ENCODE peak calls at places on chromosome X, in ten cellular contexts. B is PC-9, K is mesendoderm, T is AG04450, N is RWPE1, A is GM23338, X is brain microvascular endothelial cell, W is K562, M is sigmoid colon, R is left lung. O is an unnamed sample.

GRCh38 chrX:71053217-71053621 is 14.9 kb downstream of the SNX12 start:
- DNase-seq in W (no peak), B (no peak), X (peak), T (no peak), A (peak), M (no peak), N (no peak), K (peak), R (no peak), O (no peak)

GRCh38 chrX:1537031-1537715 is at the start of gene P2RY8:
- DNase-seq in A (no peak), K (no peak), M (peak), T (no peak), B (peak), R (peak), W (peak), N (no peak), X (peak), O (no peak)

GRCh38 chrX:19592952-19593351 is 77.6 kb upstream of the MAP3K15 start:
- DNase-seq in A (no peak), K (no peak), T (no peak), M (no peak), W (no peak), N (no peak), R (no peak), X (no peak), B (no peak), O (no peak)

GRCh38 chrX:21487832-21488231 is 113.6 kb downstream of the CNKSR2 start:
- DNase-seq in M (no peak), R (no peak), N (no peak), X (peak), A (peak), T (no peak), W (no peak), K (no peak), B (peak), O (peak)

GRCh38 chrX:14026121-14026520 is 3.6 kb downstream of the GEMIN8 start:
- DNase-seq in X (no peak), K (no peak), T (no peak), M (no peak), N (no peak), W (no peak), B (no peak), R (no peak), A (peak), O (no peak)

GRCh38 chrX:11531226-11531625 is 134.5 kb downstream of the ARHGAP6 start:
- DNase-seq in N (no peak), W (peak), R (no peak), T (no peak), X (no peak), B (no peak), M (no peak), A (no peak), K (no peak), O (no peak)

GRCh38 chrX:36087366-36087765 is 167.8 kb downstream of the CFAP47 start:
- DNase-seq in A (no peak), T (no peak), B (no peak), K (peak), W (no peak), R (no peak), N (no peak), M (no peak), X (no peak), O (no peak)

GRCh38 chrX:24305905-24306304 is 8.0 kb downstream of the SUPT20HL2 start:
- DNase-seq in B (no peak), N (no peak), A (no peak), M (no peak), K (no peak), W (no peak), X (no peak), R (no peak), T (no peak), O (no peak)

GRCh38 chrX:40085086-40085551 is 12.6 kb downstream of the BCOR start:
- DNase-seq in N (no peak), M (no peak), B (peak), A (no peak), T (peak), X (no peak), K (no peak), W (no peak), R (no peak), O (no peak)
- H3K27ac ChIP-seq in N (peak), M (peak), B (peak), A (no peak), T (peak), X (no peak), K (no peak), W (peak), R (no peak), O (peak)

DNA sequence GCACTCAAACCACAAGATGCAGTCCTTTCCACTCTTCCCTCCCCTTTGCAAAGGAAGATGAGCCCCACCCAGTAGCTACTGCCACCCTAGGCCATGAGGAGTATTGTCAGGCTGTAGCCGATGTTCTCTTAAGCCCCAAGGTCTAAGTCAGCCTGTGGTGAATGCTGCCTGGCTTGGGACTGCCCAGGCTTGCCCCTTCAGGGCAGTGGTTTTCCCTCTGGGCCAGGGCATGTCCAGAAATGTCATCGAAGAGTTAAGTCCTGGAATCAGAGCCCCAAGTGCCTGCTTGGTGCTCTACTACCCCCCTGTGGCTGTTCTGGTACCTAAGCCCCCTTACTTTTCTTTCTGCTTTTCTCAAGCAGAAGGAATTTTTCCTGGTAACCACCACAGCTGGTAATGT is 11.8 kb upstream of the PGK1 start:
- DNase-seq in W (peak), B (peak), R (no peak), N (peak), M (no peak), X (peak), K (peak), A (peak), T (peak), O (peak)
- H3K27ac ChIP-seq in W (no peak), B (no peak), R (no peak), N (peak), M (no peak), X (no peak), K (no peak), A (no peak), T (no peak), O (no peak)

GRCh38 chrX:136198678-136199243 is 51.4 kb downstream of the FHL1 start:
- DNase-seq in M (no peak), B (no peak), A (no peak), T (no peak), K (no peak), X (no peak), N (no peak), W (no peak), R (no peak), O (no peak)
- H3K27ac ChIP-seq in M (peak), B (no peak), A (no peak), T (no peak), K (no peak), X (no peak), N (no peak), W (no peak), R (no peak), O (peak)

GRCh38 chrX:115561605-115562491 is 874 bp downstream of the PLS3 start:
- DNase-seq in M (peak), W (no peak), X (no peak), K (peak), T (no peak), N (peak), R (peak), A (peak), B (peak), O (no peak)
- H3K27ac ChIP-seq in M (peak), W (no peak), X (peak), K (peak), T (peak), N (peak), R (peak), A (peak), B (peak), O (peak)

GRCh38 chrX:119036369-119037029 is 36.3 kb upstream of the CT47C1 start:
- DNase-seq in N (no peak), T (no peak), W (no peak), M (no peak), A (no peak), K (no peak), B (peak), R (no peak), X (no peak), O (no peak)
- H3K27ac ChIP-seq in N (no peak), T (no peak), W (no peak), M (no peak), A (no peak), K (no peak), B (peak), R (no peak), X (no peak), O (no peak)

DNA sequence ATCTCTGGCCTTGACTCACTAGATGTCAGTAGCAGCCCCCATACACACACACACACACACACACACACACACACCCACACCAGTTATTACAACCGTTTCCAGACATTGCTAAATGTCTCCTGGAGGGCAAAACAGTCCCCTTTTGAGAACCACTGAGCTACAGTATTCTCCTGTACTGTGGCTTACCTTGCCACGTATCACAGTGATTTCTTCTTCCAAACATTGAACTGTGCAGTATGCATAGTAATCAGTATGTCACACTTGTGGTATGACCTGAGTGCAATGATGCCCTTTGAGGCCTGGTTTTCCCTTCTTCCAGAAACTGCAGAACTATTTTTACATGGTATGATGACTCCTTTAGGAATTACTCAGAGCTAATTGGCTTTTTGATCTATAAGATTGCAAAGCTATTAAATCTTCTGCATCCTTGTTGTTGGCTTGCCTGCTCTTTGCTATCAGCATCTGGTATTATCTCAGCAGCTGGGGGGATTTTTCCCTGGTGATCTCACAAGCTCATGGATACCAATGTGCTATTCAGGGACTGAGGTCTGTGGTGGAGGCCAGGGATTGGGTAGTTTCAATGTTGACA is 3.6 kb upstream of the THOC2 start:
- DNase-seq in R (no peak), M (no peak), X (peak), W (no peak), N (no peak), T (peak), K (peak), B (no peak), A (no peak), O (no peak)
- H3K27ac ChIP-seq in R (no peak), M (peak), X (peak), W (no peak), N (no peak), T (peak), K (no peak), B (no peak), A (no peak), O (no peak)

O was measured in epithelial cell of prostate.